ENCODE peak calls at places on chromosome 10, in eight cellular contexts. L, G, H, Y, I, A, M and R are unnamed samples.
A peak's percentile ranks its signal among the peaks of the same experiment; 100 is the strongest.

GRCh38 chr10:60718891-60719290 is 59.4 kb upstream of the CDK1 start:
- DNase-seq in G (peak; percentile 11), Y (no peak), M (no peak), I (no peak), H (no peak), L (no peak), A (no peak), R (no peak)

GRCh38 chr10:69665457-69666320 is 35.6 kb downstream of the FAM241B start:
- DNase-seq in A (no peak), I (no peak), H (no peak), G (no peak), Y (no peak), L (no peak), M (no peak), R (no peak)

GRCh38 chr10:11337516-11337915 is 273.9 kb downstream of the USP6NL start:
- DNase-seq in L (no peak), H (no peak), Y (no peak), M (no peak), A (no peak), G (no peak), I (no peak), R (no peak)

GRCh38 chr10:86254526-86255174 is 111.9 kb downstream of the GRID1 start:
- DNase-seq in H (no peak), L (no peak), G (peak; percentile 53), Y (peak; percentile 45), A (no peak), M (no peak), I (no peak), R (no peak)

GRCh38 chr10:33237736-33238624 is 96.5 kb downstream of the NRP1 start:
- DNase-seq in H (no peak), M (no peak), I (peak; percentile 93), A (no peak), L (no peak), Y (no peak), G (peak; percentile 89), R (no peak)

GRCh38 chr10:74593470-74593869 is 232.9 kb upstream of the KAT6B start:
- DNase-seq in L (no peak), M (no peak), H (no peak), Y (no peak), I (peak; percentile 62), A (no peak), G (no peak), R (no peak)

GRCh38 chr10:11886851-11887250 is 63.7 kb downstream of the PROSER2 start:
- DNase-seq in L (no peak), Y (no peak), H (no peak), A (no peak), M (no peak), I (no peak), G (peak; percentile 32), R (no peak)

GRCh38 chr10:43221419-43222293 is 45.2 kb downstream of the RASGEF1A start:
- DNase-seq in H (peak; percentile 33), A (no peak), Y (peak; percentile 39), L (no peak), I (no peak), M (no peak), G (no peak), R (no peak)

GRCh38 chr10:75739454-75740143 is 308.2 kb downstream of the LRMDA start:
- DNase-seq in G (no peak), I (no peak), H (no peak), A (no peak), Y (no peak), L (no peak), M (no peak), R (no peak)

GRCh38 chr10:33152146-33152545 is 182.3 kb downstream of the NRP1 start:
- DNase-seq in H (no peak), Y (no peak), M (no peak), I (no peak), G (no peak), A (no peak), L (no peak), R (no peak)

GRCh38 chr10:112637901-112638300 is 190.9 kb downstream of the VTI1A start:
- DNase-seq in M (no peak), A (no peak), L (no peak), G (no peak), H (no peak), I (no peak), Y (no peak), R (peak; percentile 33)

GRCh38 chr10:71263376-71263775 is 51.0 kb downstream of the UNC5B start:
- DNase-seq in A (peak; percentile 87), M (no peak), H (no peak), Y (no peak), L (no peak), G (no peak), I (no peak), R (peak; percentile 54)

GRCh38 chr10:74419491-74420466 is 268.8 kb downstream of the ADK start:
- DNase-seq in Y (no peak), L (peak; percentile 9), M (no peak), H (peak; percentile 23), I (no peak), G (peak; percentile 17), A (no peak), R (peak; percentile 60)

GRCh38 chr10:70052462-70053211 is at the start of gene MACROH2A2:
- DNase-seq in L (peak; percentile 77), Y (peak; percentile 68), A (peak; percentile 47), I (peak; percentile 27), M (no peak), H (no peak), G (peak; percentile 75), R (peak; percentile 67)

GRCh38 chr10:42961776-42962119 is 115.1 kb upstream of the RET start:
- DNase-seq in G (no peak), Y (no peak), L (no peak), A (no peak), I (no peak), H (no peak), M (no peak), R (no peak)

GRCh38 chr10:103849880-103850571 is 5.3 kb downstream of the SH3PXD2A start:
- DNase-seq in A (no peak), G (peak; percentile 78), I (peak; percentile 85), M (no peak), L (no peak), Y (no peak), H (no peak), R (no peak)

GRCh38 chr10:77348082-77348481 is 289.5 kb downstream of the KCNMA1 start:
- DNase-seq in Y (no peak), L (no peak), A (no peak), M (no peak), H (no peak), G (no peak), I (no peak), R (no peak)

GRCh38 chr10:29688230-29688634 is 53.5 kb upstream of the SVIL start:
- DNase-seq in I (no peak), A (peak; percentile 9), M (no peak), Y (no peak), H (no peak), L (peak; percentile 46), G (no peak), R (no peak)

GRCh38 chr10:60977161-60978128 is 33.5 kb upstream of the RHOBTB1 start:
- DNase-seq in H (no peak), G (no peak), M (no peak), A (no peak), Y (no peak), I (no peak), L (no peak), R (no peak)

GRCh38 chr10:94430705-94431104 is 28.4 kb downstream of the TBC1D12 start:
- DNase-seq in L (no peak), G (no peak), A (no peak), H (no peak), I (no peak), Y (no peak), M (no peak), R (no peak)

GRCh38 chr10:121942749-121943148 is 14.9 kb upstream of the ATE1 start:
- DNase-seq in L (no peak), I (peak; percentile 83), A (no peak), Y (no peak), M (no peak), G (peak; percentile 59), H (no peak), R (no peak)

GRCh38 chr10:103837370-103838094 is 17.8 kb downstream of the SH3PXD2A start:
- DNase-seq in Y (no peak), M (no peak), H (no peak), L (no peak), A (no peak), G (no peak), I (no peak), R (no peak)

GRCh38 chr10:1643161-1643910 is 94.0 kb downstream of the ADARB2 start:
- DNase-seq in H (peak; percentile 56), Y (no peak), M (no peak), L (peak; percentile 62), G (peak; percentile 34), I (no peak), A (no peak), R (peak; percentile 24)

GRCh38 chr10:96168546-96168945 is 38.4 kb downstream of the ZNF518A start:
- DNase-seq in G (no peak), I (no peak), M (no peak), H (no peak), L (no peak), A (no peak), Y (no peak), R (no peak)

GRCh38 chr10:79292789-79293746 is 54.2 kb upstream of the PPIF start:
- DNase-seq in A (no peak), I (no peak), H (peak; percentile 15), Y (no peak), L (no peak), G (peak; percentile 36), M (no peak), R (peak; percentile 45)

GRCh38 chr10:100485336-100485735 is 22.5 kb downstream of the WNT8B start:
- DNase-seq in L (no peak), Y (no peak), M (no peak), I (no peak), H (no peak), G (no peak), A (no peak), R (no peak)

GRCh38 chr10:117405730-117406129 is 30.5 kb upstream of the PDZD8 start:
- DNase-seq in L (no peak), A (no peak), M (no peak), G (no peak), H (no peak), Y (no peak), I (no peak), R (no peak)